ENCODE peak calls at places on chromosomes 16 and 17, in six cellular contexts. I is AG20443; C is activated B cell treated with CpG ODN at 0.5 μM for 24 hours; O is activated T-cell treated with anti-CD3 and anti-CD28 coated beads, Interleukin-2, amount 50 U/mL, for 4 hours; P is GM12892; E is WTC11. B is an unnamed sample.

GRCh38 chr17:8275421-8276290 is 12.8 kb upstream of the RANGRF start:
- DNase-seq in I (no peak), O (no peak), E (no peak), C (no peak), P (no peak), B (no peak)

GRCh38 chr16:69865701-69866100 is 85.4 kb upstream of the CLEC18A start:
- DNase-seq in O (no peak), I (peak; percentile 59), P (no peak), E (no peak), C (no peak), B (peak; percentile 33)

GRCh38 chr17:4956493-4957061 is 5.7 kb downstream of the ENO3 start:
- DNase-seq in P (no peak), E (peak; percentile 83), C (no peak), I (no peak), O (peak; percentile 44), B (no peak)

GRCh38 chr17:18960803-18961511 is 9.0 kb downstream of the SLC5A10 start:
- DNase-seq in O (peak; percentile 82), C (peak; percentile 82), E (peak; percentile 93), I (peak; percentile 92), P (peak; percentile 89), B (peak; percentile 76)

GRCh38 chr17:74466111-74466784 is at the start of gene CD300A:
- DNase-seq in O (no peak), C (peak; percentile 35), E (peak; percentile 43), I (no peak), P (no peak), B (peak; percentile 95)

GRCh38 chr17:83110755-83111154 is 31.3 kb downstream of the METRNL start:
- DNase-seq in I (no peak), O (no peak), P (no peak), E (no peak), C (no peak), B (no peak)

GRCh38 chr17:31568140-31568938 is 176.9 kb downstream of the RAB11FIP4 start:
- DNase-seq in O (no peak), E (no peak), I (no peak), P (no peak), C (no peak), B (no peak)

GRCh38 chr16:27199747-27200146 is 3.6 kb upstream of the KDM8 start:
- DNase-seq in P (no peak), E (no peak), C (no peak), O (no peak), I (peak; percentile 55), B (peak; percentile 87)